ENCODE peak calls at places on chromosome 21, in nine cellular contexts. A is cardiac muscle cell, R is uterus, B is right lobe of liver, E is NT2/D1, J is H1, I is fibroblast of lung, W is SJCRH30, P is small intestine. L is an unnamed sample. For H3K4me1, the result is how much of the 10 kb centered on the place peaks cover.

GRCh38 chr21:27740084-27740483 is 773.2 kb upstream of the ADAMTS5 start:
- DNase-seq in A (no peak), B (no peak), E (no peak), R (no peak), W (no peak), I (no peak), P (no peak), J (no peak), L (no peak)

GRCh38 chr21:17602874-17603273 is 9.8 kb downstream of the BTG3 start:
- DNase-seq in B (no peak), I (peak), W (peak), A (no peak), E (no peak), J (no peak), R (no peak), P (no peak), L (no peak)

GRCh38 chr21:40173833-40174232 is 306.6 kb downstream of the PCP4 start:
- DNase-seq in R (no peak), P (no peak), A (no peak), E (no peak), I (no peak), W (no peak), J (no peak), B (no peak), L (peak)

GRCh38 chr21:39483917-39484316 is 32.1 kb downstream of the SH3BGR start:
- DNase-seq in I (peak), P (no peak), J (no peak), R (no peak), A (no peak), E (no peak), B (no peak), W (no peak), L (no peak)

GRCh38 chr21:28521932-28522826 is 470.5 kb downstream of the LTN1 start:
- DNase-seq in E (peak), P (peak), R (peak), B (no peak), J (no peak), I (peak), A (peak), W (peak), L (no peak)

GRCh38 chr21:31728952-31729351 is 3.0 kb downstream of the SCAF4 start:
- DNase-seq in I (no peak), E (no peak), R (no peak), W (no peak), A (no peak), P (peak), J (no peak), B (no peak), L (no peak)

GRCh38 chr21:26115346-26115745 is 55.2 kb downstream of the APP start:
- DNase-seq in A (no peak), R (no peak), J (no peak), I (no peak), P (peak), E (no peak), B (no peak), W (peak), L (no peak)

GRCh38 chr21:45994738-45995685 is 13.4 kb downstream of the COL6A1 start:
- DNase-seq in I (no peak), R (peak), W (no peak), B (no peak), A (no peak), E (no peak), J (no peak), P (no peak), L (no peak)

GRCh38 chr21:17264182-17264581 is 248.7 kb upstream of the CXADR start:
- DNase-seq in B (no peak), A (no peak), I (no peak), R (no peak), P (no peak), J (no peak), E (no peak), W (no peak), L (no peak)

GRCh38 chr21:31340499-31340898 is 3.6 kb downstream of the TIAM1 start:
- DNase-seq in I (no peak), B (no peak), J (no peak), R (no peak), P (no peak), W (no peak), E (no peak), A (no peak), L (no peak)

GRCh38 chr21:27570306-27570868 is 603.5 kb upstream of the ADAMTS5 start:
- DNase-seq in B (no peak), I (peak), E (no peak), R (peak), A (no peak), W (peak), P (no peak), J (no peak), L (no peak)

GRCh38 chr21:25350056-25350455 is 257.2 kb downstream of the MRPL39 start:
- DNase-seq in A (peak), R (no peak), E (peak), P (no peak), I (peak), B (no peak), W (peak), J (peak), L (no peak)

GRCh38 chr21:16842716-16843115 is 670.1 kb upstream of the CXADR start:
- DNase-seq in R (no peak), E (no peak), A (no peak), B (no peak), J (no peak), I (peak), W (no peak), P (no peak), L (no peak)

GRCh38 chr21:30552782-30553181 is 8.3 kb downstream of the KRTAP19-7 start:
- DNase-seq in A (no peak), J (no peak), P (no peak), R (no peak), I (no peak), B (no peak), W (no peak), E (no peak), L (no peak)

GRCh38 chr21:25329227-25329626 is 278.1 kb downstream of the MRPL39 start:
- DNase-seq in A (no peak), I (peak), P (no peak), R (no peak), E (no peak), W (no peak), J (no peak), B (no peak), L (no peak)

GRCh38 chr21:25331286-25331685 is 276.0 kb downstream of the MRPL39 start:
- DNase-seq in E (no peak), B (no peak), W (no peak), J (no peak), I (peak), P (no peak), R (no peak), A (no peak), L (no peak)

GRCh38 chr21:45880097-45881068 is 101.2 kb upstream of the COL6A1 start:
- DNase-seq in R (peak), B (peak), I (peak), P (peak), E (peak), A (peak), W (peak), J (peak), L (peak)

GRCh38 chr21:31886896-31887595 is 14.2 kb downstream of the HUNK start:
- DNase-seq in R (no peak), A (no peak), P (no peak), I (no peak), E (no peak), J (no peak), W (no peak), B (no peak), L (no peak)

GRCh38 chr21:46094401-46095105 is 3.4 kb upstream of the COL6A2 start:
- DNase-seq in I (no peak), B (no peak), P (no peak), A (no peak), W (no peak), E (no peak), J (no peak), R (no peak), L (no peak)

GRCh38 chr21:38765056-38765455 is 40.7 kb upstream of the ETS2 start:
- DNase-seq in J (no peak), B (no peak), P (no peak), A (no peak), R (no peak), W (no peak), I (no peak), E (no peak), L (no peak)

GRCh38 chr21:29621525-29621924 is 318.3 kb downstream of the GRIK1 start:
- DNase-seq in J (no peak), W (no peak), R (no peak), E (no peak), A (no peak), I (no peak), B (no peak), P (no peak), L (no peak)

GRCh38 chr21:27825035-27825434 is 858.1 kb upstream of the ADAMTS5 start:
- DNase-seq in B (no peak), J (no peak), E (no peak), W (no peak), P (no peak), I (no peak), R (no peak), A (peak), L (no peak)

GRCh38 chr21:26850116-26850643 is 5.0 kb upstream of the ADAMTS1 start:
- DNase-seq in W (peak), J (no peak), R (no peak), I (peak), P (peak), A (no peak), B (no peak), E (peak), L (peak)

GRCh38 chr21:40118527-40118926 is 251.3 kb downstream of the PCP4 start:
- DNase-seq in R (no peak), E (no peak), J (no peak), W (no peak), P (no peak), B (no peak), I (peak), A (no peak), L (no peak)

GRCh38 chr21:22468893-22469292 is 1470.7 kb downstream of the NCAM2 start:
- DNase-seq in P (no peak), J (no peak), W (no peak), E (no peak), I (no peak), R (no peak), A (no peak), B (no peak), L (no peak)

GRCh38 chr21:28133116-28133515 is 859.6 kb downstream of the LTN1 start:
- DNase-seq in E (no peak), W (no peak), A (no peak), P (no peak), R (no peak), B (no peak), J (no peak), I (no peak), L (no peak)

GRCh38 chr21:40200962-40201361 is 333.7 kb downstream of the PCP4 start:
- DNase-seq in W (no peak), A (no peak), I (no peak), P (no peak), J (no peak), E (no peak), R (no peak), B (no peak), L (no peak)

GRCh38 chr21:25080161-25080560 is 527.1 kb downstream of the MRPL39 start:
- DNase-seq in A (no peak), E (no peak), W (no peak), R (no peak), I (peak), B (no peak), P (no peak), J (no peak), L (no peak)

GRCh38 chr21:45860493-45861155 is 120.9 kb upstream of the COL6A1 start:
- DNase-seq in I (no peak), R (no peak), B (no peak), A (no peak), J (peak), E (no peak), P (no peak), W (no peak), L (no peak)

GRCh38 chr21:31413698-31414097 is 69.6 kb upstream of the TIAM1 start:
- DNase-seq in B (no peak), R (no peak), I (no peak), J (no peak), E (no peak), W (no peak), A (no peak), P (no peak), L (no peak)

GRCh38 chr21:38319781-38320180 is 63.0 kb downstream of the KCNJ15 start:
- DNase-seq in I (peak), W (no peak), J (no peak), R (no peak), A (no peak), P (no peak), E (no peak), B (no peak), L (no peak)

GRCh38 chr21:36471254-36471723 is 8.6 kb downstream of the CLDN14 start:
- DNase-seq in W (no peak), R (no peak), I (peak), A (no peak), P (no peak), B (no peak), J (no peak), E (no peak), L (no peak)

GRCh38 chr21:16794944-16795343 is 717.9 kb upstream of the CXADR start:
- DNase-seq in J (no peak), B (no peak), E (no peak), A (no peak), P (no peak), I (peak), R (peak), W (peak), L (no peak)

GRCh38 chr21:39314155-39315027 is 959 bp upstream of the BRWD1 start:
- DNase-seq in I (peak), A (peak), R (peak), W (peak), J (no peak), B (no peak), E (peak), P (peak), L (no peak)

GRCh38 chr21:39384674-39385298 is 35.9 kb upstream of the HMGN1 start:
- DNase-seq in P (peak), W (no peak), B (no peak), J (no peak), I (peak), A (no peak), E (no peak), R (no peak), L (no peak)

GRCh38 chr21:38646213-38646837 is 148.0 kb upstream of the ERG start:
- DNase-seq in A (no peak), J (no peak), I (peak), E (no peak), P (no peak), B (no peak), W (no peak), R (no peak), L (no peak)

GRCh38 chr21:29470397-29470796 is 171.7 kb downstream of the BACH1 start:
- DNase-seq in B (no peak), W (no peak), A (no peak), J (no peak), R (no peak), P (no peak), I (peak), E (no peak), L (no peak)

DNA sequence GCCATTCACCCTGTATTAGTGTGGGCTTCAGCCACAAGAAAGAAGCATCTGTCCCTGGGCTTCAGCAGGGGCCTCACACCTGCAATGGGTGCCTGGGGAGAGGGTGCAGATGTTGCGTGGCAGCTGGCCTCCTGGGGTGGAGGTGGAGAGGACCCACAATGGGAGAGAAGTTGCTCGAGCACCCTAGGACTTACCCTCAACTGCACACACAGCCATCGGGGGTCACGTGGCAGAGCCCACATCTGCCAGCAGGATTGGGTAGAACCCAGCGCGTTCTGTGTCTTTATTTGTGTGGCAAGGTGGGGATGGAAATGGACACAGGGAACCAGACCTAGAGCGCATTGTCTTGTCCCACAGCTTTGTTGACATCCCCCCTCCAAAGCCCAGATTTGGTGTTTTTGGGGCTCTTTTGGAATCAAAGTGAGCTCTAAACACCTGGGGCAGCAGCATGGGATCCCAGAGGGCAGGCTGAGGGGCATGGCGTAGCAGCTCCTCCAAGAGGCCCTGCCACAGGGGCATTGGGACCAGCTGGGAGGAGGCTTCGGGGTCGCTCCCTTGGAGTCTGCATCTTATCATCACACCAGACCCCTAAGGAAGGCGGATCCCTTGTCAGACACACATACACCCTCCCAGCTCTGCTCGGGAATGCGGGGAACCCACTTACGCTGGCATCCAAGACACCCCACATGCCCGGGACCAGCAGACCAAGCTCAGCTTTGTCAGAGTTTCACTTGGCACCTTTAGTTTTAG is 5.1 kb downstream of the ABCG1 start:
- DNase-seq in R (no peak), A (no peak), J (no peak), P (no peak), E (no peak), W (no peak), B (no peak), I (no peak), L (no peak)
- H3K4me1 ChIP-seq in R (under half), A (under half), J (under half), P (under half), E (under half), W (under half), B (under half), I (under half), L (under half)

GRCh38 chr21:43925096-43925481 is 60.1 kb downstream of the AGPAT3 start:
- DNase-seq in B (peak), J (peak), A (peak), R (no peak), W (no peak), P (peak), I (no peak), E (no peak), L (no peak)

GRCh38 chr21:43927591-43928229 is 62.7 kb downstream of the AGPAT3 start:
- DNase-seq in J (no peak), R (no peak), A (no peak), E (no peak), I (no peak), W (no peak), P (no peak), B (peak), L (no peak)

GRCh38 chr21:43926196-43926595 is 61.2 kb downstream of the AGPAT3 start:
- DNase-seq in W (no peak), I (no peak), J (no peak), E (no peak), R (no peak), A (no peak), P (no peak), B (peak), L (no peak)

GRCh38 chr21:43924421-43925095 is 59.5 kb downstream of the AGPAT3 start:
- DNase-seq in J (peak), E (no peak), R (no peak), P (peak), B (peak), W (no peak), A (no peak), I (no peak), L (no peak)

GRCh38 chr21:43925609-43926008 is 60.6 kb downstream of the AGPAT3 start:
- DNase-seq in R (no peak), A (no peak), I (no peak), B (peak), W (no peak), J (peak), P (no peak), E (no peak), L (no peak)
- H3K4me1 ChIP-seq in R (under half), A (under half), I (under half), B (half or more), W (under half), J (under half), P (under half), E (under half), L (under half)

DNA sequence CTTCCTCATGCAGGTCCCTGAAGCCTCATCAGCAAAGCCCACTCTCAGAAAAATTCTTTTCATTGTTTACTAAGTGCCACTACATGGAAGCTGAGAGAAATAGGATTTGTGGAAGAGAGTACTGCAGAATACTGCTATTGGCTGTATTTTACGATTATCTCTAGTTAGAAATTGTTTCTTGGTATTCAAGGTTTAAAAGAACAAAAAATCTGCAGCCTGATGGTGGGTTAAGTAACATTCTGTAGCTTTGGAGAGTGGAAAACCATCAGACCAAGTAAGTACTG is 27.3 kb downstream of the PTTG1IP start:
- DNase-seq in W (no peak), A (no peak), R (no peak), P (no peak), B (no peak), E (no peak), I (no peak), J (no peak), L (no peak)
- H3K4me1 ChIP-seq in W (under half), A (under half), R (under half), P (under half), B (under half), E (under half), I (under half), J (under half), L (under half)

DNA sequence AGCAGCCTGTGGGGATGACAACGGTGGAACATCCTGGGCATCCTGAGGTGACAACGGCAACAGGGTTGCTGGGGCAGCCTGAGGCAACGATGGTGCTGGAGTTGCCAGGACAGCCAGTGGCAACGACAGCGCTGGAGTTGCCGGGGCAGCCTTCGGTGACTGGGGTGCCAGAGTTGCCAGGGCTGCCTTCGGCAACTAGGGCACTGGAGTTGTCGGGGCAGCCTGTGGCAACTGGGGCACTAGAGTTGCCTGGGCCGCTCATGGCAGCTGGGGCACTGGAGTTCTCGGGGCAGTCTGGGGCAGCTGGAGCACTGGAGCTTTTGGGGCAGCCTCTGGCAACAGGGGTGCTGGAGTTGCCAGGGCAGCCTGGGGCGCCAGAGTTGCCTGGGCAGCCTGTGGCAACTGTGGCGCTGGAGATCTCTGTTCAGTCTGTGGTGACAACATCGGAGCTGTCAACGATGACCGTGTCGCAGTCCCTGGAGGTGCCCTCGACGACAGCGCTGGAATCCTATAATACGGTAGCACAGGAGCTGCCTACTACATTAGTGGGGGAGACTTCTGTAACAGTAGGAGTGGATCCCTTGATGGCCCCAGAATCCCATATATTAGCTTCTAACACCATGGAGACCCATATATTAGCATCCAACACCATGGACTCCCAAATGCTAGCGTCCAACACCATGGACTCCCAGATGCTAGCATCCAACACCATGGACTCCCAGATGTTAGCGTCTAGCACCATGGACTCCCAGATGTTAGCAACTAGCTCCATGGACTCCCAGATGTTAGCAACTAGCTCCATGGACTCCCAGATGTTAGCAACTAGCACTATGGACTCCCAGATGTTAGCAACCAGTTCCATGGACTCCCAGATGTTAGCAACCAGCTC is 8.2 kb downstream of the SON start:
- DNase-seq in B (no peak), A (no peak), R (no peak), J (no peak), W (no peak), P (no peak), E (no peak), I (no peak), L (no peak)
- H3K4me1 ChIP-seq in B (under half), A (under half), R (under half), J (under half), W (under half), P (under half), E (under half), I (under half), L (under half)

GRCh38 chr21:35023396-35024070 is 25.6 kb downstream of the RUNX1 start:
- DNase-seq in W (no peak), B (no peak), J (no peak), R (no peak), P (peak), A (no peak), I (no peak), E (no peak), L (no peak)

GRCh38 chr21:35019631-35020032 is 29.5 kb downstream of the RUNX1 start:
- DNase-seq in J (no peak), W (no peak), P (peak), R (no peak), A (no peak), I (no peak), B (no peak), E (no peak), L (no peak)

GRCh38 chr21:35020902-35021301 is 28.2 kb downstream of the RUNX1 start:
- DNase-seq in B (no peak), E (no peak), P (no peak), A (no peak), I (peak), R (no peak), J (no peak), W (no peak), L (no peak)

GRCh38 chr21:35020446-35020845 is 28.7 kb downstream of the RUNX1 start:
- DNase-seq in R (no peak), W (no peak), A (no peak), E (no peak), B (no peak), P (no peak), I (no peak), J (no peak), L (no peak)

GRCh38 chr21:35021546-35021945 is 27.6 kb downstream of the RUNX1 start:
- DNase-seq in A (no peak), B (no peak), W (no peak), R (no peak), E (no peak), J (no peak), I (no peak), P (no peak), L (no peak)
- H3K4me1 ChIP-seq in A (under half), B (under half), W (under half), R (under half), E (under half), J (under half), I (under half), P (under half), L (under half)

L was measured in neuronal stem cell.